ENCODE peak calls at places on chromosomes 5 and 9, in four cellular contexts. One of them, this sample, is unnamed.

GRCh38 chr5:97229196-97229595 is 46.1 kb upstream of the RIOK2 start:
- DNase-seq in HEK293T: no peak
- DNase-seq in H1: no peak
- DNase-seq in GM12878: no peak
- DNase-seq in this sample: no peak

GRCh38 chr5:127875235-127876021 is 172.2 kb downstream of the CCDC192 start:
- DNase-seq in H1: peak
- DNase-seq in HEK293T: peak
- DNase-seq in GM12878: peak
- DNase-seq in this sample: peak

GRCh38 chr5:3599283-3600105 is 3.9 kb downstream of the IRX1 start:
- DNase-seq in H1: no peak
- DNase-seq in GM12878: no peak
- DNase-seq in HEK293T: no peak
- DNase-seq in this sample: peak

GRCh38 chr5:72178910-72179815 is 71.9 kb downstream of the MAP1B start:
- DNase-seq in GM12878: no peak
- DNase-seq in H1: no peak
- DNase-seq in HEK293T: no peak
- DNase-seq in this sample: peak

GRCh38 chr9:31030741-31031202 is 1353.7 kb upstream of the ACO1 start:
- DNase-seq in H1: peak
- DNase-seq in HEK293T: no peak
- DNase-seq in GM12878: no peak
- DNase-seq in this sample: no peak

GRCh38 chr9:98184326-98184725 is 8.1 kb downstream of the CORO2A start:
- DNase-seq in HEK293T: no peak
- DNase-seq in GM12878: no peak
- DNase-seq in H1: no peak
- DNase-seq in this sample: no peak

GRCh38 chr9:111621895-111622480 is 9.1 kb upstream of the DNAJC25 start:
- DNase-seq in GM12878: no peak
- DNase-seq in HEK293T: peak
- DNase-seq in H1: no peak
- DNase-seq in this sample: peak

GRCh38 chr9:92295827-92296258 is 2.3 kb upstream of the IARS1 start:
- DNase-seq in GM12878: no peak
- DNase-seq in H1: no peak
- DNase-seq in HEK293T: peak
- DNase-seq in this sample: no peak

GRCh38 chr9:99474186-99474585 is 252.1 kb downstream of the SEC61B start:
- DNase-seq in HEK293T: no peak
- DNase-seq in H1: no peak
- DNase-seq in GM12878: no peak
- DNase-seq in this sample: no peak

GRCh38 chr5:159427180-159428012 is 97.1 kb upstream of the IL12B start:
- DNase-seq in H1: no peak
- DNase-seq in HEK293T: no peak
- DNase-seq in GM12878: peak
- DNase-seq in this sample: no peak

GRCh38 chr9:98368366-98369065 is 113.1 kb upstream of the TBC1D2 start:
- DNase-seq in H1: no peak
- DNase-seq in HEK293T: no peak
- DNase-seq in GM12878: no peak
- DNase-seq in this sample: no peak

GRCh38 chr5:139014726-139015125 is 139.6 kb upstream of the LRRTM2 start:
- DNase-seq in HEK293T: no peak
- DNase-seq in GM12878: no peak
- DNase-seq in H1: no peak
- DNase-seq in this sample: no peak

GRCh38 chr5:122311888-122312669 is at the start of gene SNCAIP:
- DNase-seq in GM12878: no peak
- DNase-seq in HEK293T: peak
- DNase-seq in H1: no peak
- DNase-seq in this sample: peak

GRCh38 chr5:139669681-139670368 is 21.7 kb downstream of the CXXC5 start:
- DNase-seq in HEK293T: no peak
- DNase-seq in GM12878: no peak
- DNase-seq in H1: no peak
- DNase-seq in this sample: no peak

GRCh38 chr9:87684627-87685204 is 41.2 kb upstream of the CTSL start:
- DNase-seq in HEK293T: peak
- DNase-seq in GM12878: no peak
- DNase-seq in H1: no peak
- DNase-seq in this sample: peak

GRCh38 chr9:77748214-77748772 is 100.2 kb upstream of the GNA14 start:
- DNase-seq in HEK293T: no peak
- DNase-seq in GM12878: no peak
- DNase-seq in H1: no peak
- DNase-seq in this sample: no peak

GRCh38 chr9:132673355-132673754 is 3.1 kb downstream of the GTF3C4 start:
- DNase-seq in HEK293T: peak
- DNase-seq in H1: no peak
- DNase-seq in GM12878: no peak
- DNase-seq in this sample: no peak

GRCh38 chr5:93107828-93108520 is 473.0 kb downstream of the NR2F1-AS1 start:
- DNase-seq in HEK293T: no peak
- DNase-seq in H1: no peak
- DNase-seq in GM12878: no peak
- DNase-seq in this sample: no peak

DNA sequence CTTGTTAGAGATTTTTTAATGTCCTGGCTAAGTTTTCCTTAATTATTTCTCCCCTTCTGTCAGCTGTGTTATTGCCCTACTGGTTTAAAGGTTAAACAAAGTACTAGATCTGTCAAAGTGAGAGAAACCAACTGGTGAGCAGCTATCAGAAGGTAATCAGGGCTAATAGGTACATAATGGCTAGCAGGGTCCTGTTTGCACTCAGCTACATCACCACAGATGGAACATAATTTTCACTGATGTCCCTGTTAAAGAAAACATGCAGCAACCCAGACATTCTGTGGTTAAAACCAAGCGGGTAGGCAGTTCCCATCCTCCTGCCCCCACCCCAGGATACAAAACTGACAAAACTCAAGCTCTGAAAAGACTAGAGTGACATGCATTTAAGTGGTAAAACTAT is 473.9 kb downstream of the NR2F1-AS1 start:
- DNase-seq in GM12878: no peak
- DNase-seq in H1: no peak
- DNase-seq in HEK293T: no peak
- DNase-seq in this sample: no peak
- TF ChIP-seq SP1 in GM12878: no peak
- TF ChIP-seq SP1 in H1: no peak
- TF ChIP-seq SP1 in HEK293T: no peak
- TF ChIP-seq SP1 in this sample: no peak

GRCh38 chr5:96142786-96143434 is 181.3 kb upstream of the ELL2 start:
- DNase-seq in HEK293T: no peak
- DNase-seq in GM12878: no peak
- DNase-seq in H1: no peak
- DNase-seq in this sample: no peak
- TF ChIP-seq SP1 in HEK293T: no peak
- TF ChIP-seq SP1 in GM12878: no peak
- TF ChIP-seq SP1 in H1: no peak
- TF ChIP-seq SP1 in this sample: no peak

GRCh38 chr5:108884736-108885135 is 137.0 kb downstream of the FER start:
- DNase-seq in GM12878: no peak
- DNase-seq in HEK293T: no peak
- DNase-seq in H1: no peak
- DNase-seq in this sample: no peak
- TF ChIP-seq SP1 in GM12878: no peak
- TF ChIP-seq SP1 in HEK293T: no peak
- TF ChIP-seq SP1 in H1: no peak
- TF ChIP-seq SP1 in this sample: no peak

DNA sequence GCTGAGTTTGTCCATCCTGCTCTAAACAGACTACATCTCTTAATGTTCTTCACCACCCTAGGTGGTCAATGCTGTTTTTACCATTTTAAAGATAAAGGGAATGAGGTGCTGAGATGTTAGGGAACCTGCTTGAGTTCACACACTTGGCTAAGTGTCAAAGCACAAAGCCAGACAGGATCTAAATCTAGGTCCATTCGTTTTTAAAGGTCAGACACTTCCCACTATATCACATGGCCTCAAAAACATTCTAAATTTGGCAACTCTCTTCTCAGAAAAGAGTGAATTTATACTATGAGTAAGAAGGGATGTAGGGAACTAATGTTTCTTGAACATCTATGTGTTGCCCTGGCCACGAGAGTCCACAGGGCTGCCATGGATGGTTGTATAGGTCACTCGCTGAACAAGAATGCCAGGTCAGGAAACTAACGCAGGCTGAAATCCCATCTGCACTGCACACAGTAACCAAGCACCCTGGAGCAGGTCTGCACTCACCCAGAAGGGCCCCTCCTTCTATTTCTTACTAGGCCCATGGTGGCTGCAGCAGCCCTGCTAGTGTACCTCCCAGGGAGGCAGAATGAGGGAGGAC is 213.0 kb downstream of the SPOCK1 start:
- DNase-seq in H1: no peak
- DNase-seq in HEK293T: no peak
- DNase-seq in GM12878: no peak
- DNase-seq in this sample: no peak
- TF ChIP-seq SP1 in H1: no peak
- TF ChIP-seq SP1 in HEK293T: no peak
- TF ChIP-seq SP1 in GM12878: no peak
- TF ChIP-seq SP1 in this sample: no peak

DNA sequence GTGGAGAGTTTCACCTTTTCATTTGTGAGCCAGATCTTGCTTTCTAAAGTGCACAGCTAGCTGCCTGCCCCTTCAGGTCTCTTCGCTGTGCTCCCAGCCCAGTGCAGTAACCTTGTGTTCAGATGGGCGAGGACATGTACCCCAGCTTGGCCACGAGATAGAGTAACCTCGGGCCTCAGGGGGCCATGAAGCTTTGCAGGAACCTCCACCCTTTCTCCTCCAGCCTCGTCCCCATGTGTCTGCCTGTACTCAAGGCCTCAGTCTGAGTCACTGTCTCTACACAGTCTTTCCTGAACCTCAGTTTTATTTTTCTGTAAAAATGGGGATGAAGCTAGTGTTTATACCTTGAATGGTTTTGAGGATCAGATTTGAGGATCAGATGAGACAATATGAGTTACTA is 37.9 kb downstream of the ERGIC1 start:
- DNase-seq in GM12878: no peak
- DNase-seq in H1: no peak
- DNase-seq in HEK293T: no peak
- DNase-seq in this sample: no peak
- TF ChIP-seq SP1 in GM12878: no peak
- TF ChIP-seq SP1 in H1: no peak
- TF ChIP-seq SP1 in HEK293T: no peak
- TF ChIP-seq SP1 in this sample: no peak

GRCh38 chr9:129557192-129558036 is 63.5 kb downstream of the C9orf50 start:
- DNase-seq in H1: peak
- DNase-seq in GM12878: no peak
- DNase-seq in HEK293T: peak
- DNase-seq in this sample: peak

GRCh38 chr9:129559506-129559881 is 61.4 kb downstream of the C9orf50 start:
- DNase-seq in HEK293T: no peak
- DNase-seq in GM12878: no peak
- DNase-seq in H1: no peak
- DNase-seq in this sample: no peak

GRCh38 chr9:129560849-129561248 is 60.1 kb downstream of the C9orf50 start:
- DNase-seq in GM12878: no peak
- DNase-seq in HEK293T: no peak
- DNase-seq in H1: no peak
- DNase-seq in this sample: no peak

GRCh38 chr9:129558063-129558550 is 62.8 kb downstream of the C9orf50 start:
- DNase-seq in GM12878: no peak
- DNase-seq in H1: no peak
- DNase-seq in HEK293T: no peak
- DNase-seq in this sample: no peak

GRCh38 chr9:129558551-129559505 is 62.1 kb downstream of the C9orf50 start:
- DNase-seq in H1: no peak
- DNase-seq in GM12878: no peak
- DNase-seq in HEK293T: no peak
- DNase-seq in this sample: peak
- TF ChIP-seq SP1 in H1: no peak
- TF ChIP-seq SP1 in GM12878: no peak
- TF ChIP-seq SP1 in HEK293T: no peak
- TF ChIP-seq SP1 in this sample: peak